ENCODE peak calls at places on chromosomes 2 and 18, in five cellular contexts. I, C, T, M and D are unnamed samples.

GRCh38 chr2:48295421-48295820 is 234.5 kb upstream of the STON1 start:
- DNase-seq in C (no peak), M (no peak), I (no peak), T (no peak), D (no peak)

GRCh38 chr18:3405713-3406112 is 44.3 kb upstream of the TGIF1 start:
- DNase-seq in M (no peak), C (no peak), I (no peak), T (no peak), D (no peak)

GRCh38 chr18:5237083-5237722 is 40.1 kb upstream of the AKAIN1 start:
- DNase-seq in I (peak), M (no peak), T (no peak), C (peak), D (peak)

GRCh38 chr2:223477318-223477717 is 124.8 kb downstream of the SCG2 start:
- DNase-seq in T (no peak), I (no peak), C (no peak), M (no peak), D (no peak)

GRCh38 chr2:128868686-128869551 is 550.3 kb upstream of the HS6ST1 start:
- DNase-seq in I (no peak), C (no peak), M (no peak), T (no peak), D (no peak)

GRCh38 chr2:183243760-183244159 is 119.5 kb downstream of the NUP35 start:
- DNase-seq in C (no peak), M (no peak), I (no peak), T (no peak), D (no peak)

GRCh38 chr2:236180831-236181453 is 12.8 kb upstream of the GBX2 start:
- DNase-seq in T (no peak), C (peak), M (peak), I (peak), D (no peak)

GRCh38 chr2:37877457-37878315 is 47.4 kb upstream of the RMDN2 start:
- DNase-seq in C (peak), I (peak), T (no peak), M (peak), D (no peak)

GRCh38 chr2:85173909-85174308 is 40.7 kb downstream of the TCF7L1 start:
- DNase-seq in I (no peak), T (no peak), M (no peak), C (no peak), D (no peak)

GRCh38 chr2:233691443-233692433 is 952 bp upstream of the UGT1A6 start:
- DNase-seq in M (no peak), I (no peak), C (no peak), T (no peak), D (no peak)

GRCh38 chr2:26590960-26591618 is 50.1 kb downstream of the CIB4 start:
- DNase-seq in I (no peak), M (peak), C (no peak), T (no peak), D (no peak)

GRCh38 chr18:59864446-59864764 is 35.4 kb upstream of the PMAIP1 start:
- DNase-seq in I (no peak), M (no peak), C (no peak), T (no peak), D (no peak)

GRCh38 chr18:59547691-59548182 is 149.5 kb downstream of the CCBE1 start:
- DNase-seq in I (no peak), T (no peak), M (no peak), C (no peak), D (no peak)

GRCh38 chr18:47953471-47953931 is 23.0 kb upstream of the SMAD2 start:
- DNase-seq in M (no peak), I (no peak), C (no peak), T (no peak), D (no peak)

GRCh38 chr2:98806266-98806697 is 75.3 kb upstream of the MGAT4A start:
- DNase-seq in I (no peak), M (peak), T (no peak), C (no peak), D (no peak)

GRCh38 chr2:64608867-64609228 is 44.9 kb downstream of the SERTAD2 start:
- DNase-seq in T (no peak), I (no peak), C (no peak), M (no peak), D (no peak)
- TF ChIP-seq TAF1 in T (no peak), I (no peak), C (no peak), M (no peak), D (no peak)

DNA sequence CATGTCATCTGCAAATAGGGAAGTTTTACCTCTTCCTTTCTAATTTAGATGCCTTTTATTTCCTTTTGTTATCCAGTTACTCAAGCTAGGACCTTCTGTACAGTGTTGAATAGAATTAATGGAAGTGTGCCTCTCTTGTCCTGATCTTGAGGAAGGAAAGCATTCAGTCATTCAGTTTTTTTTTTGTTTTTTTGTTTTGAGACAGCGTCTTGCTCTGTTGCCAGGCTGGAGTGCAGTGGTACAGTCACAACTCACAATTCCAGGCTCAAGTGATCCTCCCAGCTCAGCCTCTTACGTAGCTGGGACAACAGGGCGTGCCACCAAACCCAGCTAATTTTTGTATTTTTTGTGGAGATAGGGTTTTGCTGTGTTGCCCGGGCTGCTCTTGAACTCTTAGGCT is 203.9 kb upstream of the ALPP start:
- DNase-seq in T (no peak), I (no peak), C (no peak), M (no peak), D (no peak)
- TF ChIP-seq TAF1 in T (no peak), I (no peak), C (no peak), M (no peak), D (no peak)

DNA sequence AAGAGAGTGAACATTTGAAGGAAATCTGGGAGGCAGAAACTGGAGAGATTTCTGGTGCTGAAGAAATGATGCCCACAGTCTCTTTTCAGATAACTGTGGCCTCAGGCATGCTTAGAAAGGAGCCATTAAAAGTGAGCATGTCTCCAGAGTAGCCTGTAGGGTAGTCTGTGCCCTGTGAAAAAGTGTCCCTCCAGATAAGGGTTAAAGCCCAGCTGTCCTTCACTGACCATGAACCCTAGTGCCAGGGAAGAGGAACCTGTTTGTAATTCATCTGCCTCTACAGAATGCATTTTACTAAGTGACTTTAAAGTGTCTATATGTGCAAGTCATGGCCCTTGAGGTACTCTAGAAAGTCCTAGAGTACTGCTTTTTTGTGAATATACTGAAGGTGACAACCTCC is 30.5 kb upstream of the EHBP1 start:
- DNase-seq in T (no peak), I (no peak), C (no peak), M (no peak), D (no peak)
- TF ChIP-seq TAF1 in T (no peak), I (no peak), C (no peak), M (no peak), D (no peak)

DNA sequence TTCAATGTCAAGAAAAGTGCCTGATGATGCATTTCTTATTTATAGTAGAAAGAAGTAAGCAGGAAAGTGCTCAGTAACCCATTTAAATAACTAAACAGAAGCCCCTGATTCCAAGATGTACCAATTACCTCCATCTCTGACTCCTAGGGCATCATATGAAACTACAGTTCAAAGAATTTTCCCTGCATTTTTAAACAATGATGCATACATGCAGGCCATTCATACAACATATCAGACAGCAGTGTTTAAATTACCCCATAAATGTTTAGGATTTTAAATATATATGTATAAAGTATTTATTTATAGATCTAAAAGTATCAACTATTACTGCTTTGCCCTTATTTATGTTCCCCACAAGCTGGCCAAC is 36.2 kb downstream of the FTCDNL1 start:
- DNase-seq in T (no peak), I (no peak), C (no peak), M (no peak), D (no peak)
- TF ChIP-seq TAF1 in T (no peak), I (no peak), C (no peak), M (no peak), D (no peak)

DNA sequence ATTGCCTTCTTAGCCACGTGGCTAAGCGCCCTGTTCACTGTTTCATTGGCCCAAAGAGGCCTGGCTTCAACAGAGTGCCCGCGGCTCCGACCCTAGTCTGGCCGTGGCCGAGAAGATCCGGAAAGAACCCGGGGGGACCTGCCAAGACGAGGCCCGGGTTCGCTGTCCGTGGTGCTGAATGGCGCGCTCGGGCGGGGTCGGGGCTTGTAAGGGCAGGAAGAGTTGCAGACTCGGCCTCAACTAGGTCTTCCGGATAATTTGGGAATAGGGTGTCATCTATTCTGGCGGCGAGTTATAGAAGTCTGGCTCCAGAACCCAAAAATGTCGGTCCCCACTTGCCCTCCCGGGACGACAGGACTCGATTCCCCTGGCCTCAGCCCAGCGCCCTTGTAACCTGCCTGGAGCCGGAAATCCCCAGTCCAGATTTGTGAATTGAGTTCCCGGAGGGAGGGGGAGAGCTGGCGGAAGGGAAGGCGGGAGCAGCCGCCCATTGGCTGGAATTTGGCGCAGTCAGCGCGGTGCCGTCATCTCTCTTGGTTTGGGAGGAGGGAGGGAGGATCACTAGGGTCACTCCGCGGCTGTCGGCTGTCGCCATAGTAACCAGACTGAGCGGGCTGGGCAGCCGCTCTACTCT is 3.5 kb downstream of the CDK5R2 start:
- DNase-seq in M (peak), I (peak), T (no peak), C (peak), D (no peak)
- TF ChIP-seq TAF1 in M (no peak), I (no peak), T (no peak), C (peak), D (no peak)

GRCh38 chr2:60556441-60556997 is 3.1 kb upstream of the BCL11A start:
- DNase-seq in T (no peak), M (peak), C (no peak), I (no peak), D (no peak)
- TF ChIP-seq TAF1 in T (no peak), M (no peak), C (no peak), I (no peak), D (no peak)